ENCODE peak calls at places on chromosomes 4 and X, in six cellular contexts. A, M, R, F, L and D are unnamed samples. For H3K36me3, the result is how much of the 10 kb centered on the place peaks cover.

GRCh38 chr4:139171878-139172691 is 4.9 kb downstream of the ELF2 start:
- DNase-seq in A (no peak), M (no peak), R (no peak), F (no peak), L (no peak), D (no peak)

GRCh38 chr4:14294611-14295010 is 667.1 kb upstream of the BOD1L1 start:
- DNase-seq in A (no peak), M (no peak), R (no peak), F (no peak), L (no peak), D (no peak)

GRCh38 chrX:145405012-145405411 is 157.7 kb downstream of the SPANXN1 start:
- DNase-seq in A (no peak), M (peak), R (peak), F (no peak), L (peak), D (no peak)

GRCh38 chrX:95764972-95765451 is 919.6 kb upstream of the DIAPH2 start:
- DNase-seq in A (no peak), M (peak), R (peak), F (no peak), L (peak), D (no peak)

GRCh38 chr4:37680089-37680488 is 6.1 kb downstream of the RELL1 start:
- DNase-seq in A (no peak), M (no peak), R (no peak), F (no peak), L (no peak), D (no peak)

GRCh38 chr4:156858071-156858470 is 113.5 kb downstream of the PDGFC start:
- DNase-seq in A (no peak), M (no peak), R (no peak), F (no peak), L (no peak), D (no peak)

GRCh38 chr4:97491856-97492255 is 651.4 kb downstream of the STPG2 start:
- DNase-seq in A (no peak), M (no peak), R (no peak), F (no peak), L (no peak), D (no peak)

GRCh38 chr4:108116423-108117168 is 52.1 kb downstream of the LEF1 start:
- DNase-seq in A (no peak), M (peak), R (no peak), F (no peak), L (no peak), D (no peak)

GRCh38 chr4:111806331-111806730 is 338.9 kb upstream of the FAM241A start:
- DNase-seq in A (no peak), M (no peak), R (no peak), F (no peak), L (peak), D (no peak)

GRCh38 chr4:85762204-85762884 is 287.4 kb downstream of the ARHGAP24 start:
- DNase-seq in A (peak), M (no peak), R (no peak), F (no peak), L (no peak), D (no peak)

GRCh38 chrX:13028871-13029336 is 15.5 kb downstream of the FAM9C start:
- DNase-seq in A (no peak), M (no peak), R (no peak), F (no peak), L (no peak), D (no peak)

GRCh38 chr4:101157415-101158135 is 189.8 kb downstream of the PPP3CA start:
- DNase-seq in A (no peak), M (no peak), R (no peak), F (no peak), L (no peak), D (no peak)

GRCh38 chr4:5084911-5085475 is 33.7 kb downstream of the STK32B start:
- DNase-seq in A (no peak), M (no peak), R (no peak), F (no peak), L (no peak), D (no peak)

GRCh38 chrX:153764786-153765137 is 713 bp downstream of the PLXNB3 start:
- DNase-seq in A (no peak), M (no peak), R (no peak), F (no peak), L (no peak), D (peak)

GRCh38 chr4:90127223-90127705 is at the start of gene CCSER1:
- DNase-seq in A (peak), M (no peak), R (peak), F (no peak), L (peak), D (peak)

GRCh38 chr4:181770971-181771370 is 472.2 kb upstream of the TENM3 start:
- DNase-seq in A (no peak), M (no peak), R (no peak), F (no peak), L (no peak), D (no peak)

GRCh38 chr4:73257995-73258667 is 467 bp downstream of the ANKRD17 start:
- DNase-seq in A (peak), M (peak), R (peak), F (no peak), L (peak), D (no peak)

GRCh38 chr4:148300877-148301276 is 141.3 kb downstream of the NR3C2 start:
- DNase-seq in A (no peak), M (peak), R (no peak), F (no peak), L (no peak), D (no peak)

GRCh38 chr4:6225469-6225868 is 25.1 kb upstream of the JAKMIP1 start:
- DNase-seq in A (no peak), M (peak), R (no peak), F (no peak), L (no peak), D (no peak)

GRCh38 chr4:158121203-158121586 is 51.6 kb downstream of the GASK1B start:
- DNase-seq in A (peak), M (no peak), R (peak), F (peak), L (no peak), D (no peak)

GRCh38 chr4:41455215-41455614 is 82.7 kb upstream of the LIMCH1 start:
- DNase-seq in A (no peak), M (no peak), R (no peak), F (no peak), L (no peak), D (no peak)

GRCh38 chr4:70844180-70844579 is 4.5 kb upstream of the GRSF1 start:
- DNase-seq in A (no peak), M (no peak), R (no peak), F (no peak), L (no peak), D (no peak)

GRCh38 chrX:16484338-16484737 is 165.6 kb upstream of the S100G start:
- DNase-seq in A (no peak), M (no peak), R (no peak), F (peak), L (no peak), D (peak)

GRCh38 chrX:9746148-9746880 is 19.3 kb downstream of the GPR143 start:
- DNase-seq in A (no peak), M (no peak), R (no peak), F (no peak), L (no peak), D (no peak)

GRCh38 chr4:111630705-111631104 is 514.5 kb upstream of the FAM241A start:
- DNase-seq in A (no peak), M (peak), R (no peak), F (no peak), L (no peak), D (no peak)

GRCh38 chr4:26130173-26130572 is 190.6 kb upstream of the RBPJ start:
- DNase-seq in A (no peak), M (no peak), R (no peak), F (no peak), L (no peak), D (no peak)

GRCh38 chrX:148501121-148502066 is 977 bp downstream of the AFF2 start:
- DNase-seq in A (no peak), M (peak), R (no peak), F (no peak), L (peak), D (peak)

GRCh38 chrX:148495156-148495555 is 5.3 kb upstream of the AFF2 start:
- DNase-seq in A (no peak), M (no peak), R (no peak), F (no peak), L (no peak), D (no peak)

GRCh38 chrX:148500428-148501120 is at the start of gene AFF2:
- DNase-seq in A (no peak), M (peak), R (peak), F (no peak), L (peak), D (peak)

GRCh38 chrX:148499638-148500427 is 584 bp upstream of the AFF2 start:
- DNase-seq in A (no peak), M (no peak), R (no peak), F (no peak), L (no peak), D (no peak)

GRCh38 chrX:148498067-148498466 is 2.4 kb upstream of the AFF2 start:
- DNase-seq in A (no peak), M (no peak), R (no peak), F (no peak), L (no peak), D (no peak)
- H3K4me3 ChIP-seq in A (no peak), M (no peak), R (no peak), F (no peak), L (no peak), D (no peak)

GRCh38 chr4:153620352-153620751 is 63.7 kb upstream of the TLR2 start:
- DNase-seq in A (no peak), M (no peak), R (no peak), F (peak), L (no peak), D (no peak)
- H3K36me3 ChIP-seq in A (under half), M (half or more), R (half or more), F (under half), L (under half), D (under half)

GRCh38 chrX:38515291-38515690 is 46.1 kb upstream of the TSPAN7 start:
- DNase-seq in A (no peak), M (no peak), R (no peak), F (no peak), L (no peak), D (no peak)
- H3K4me3 ChIP-seq in A (no peak), M (no peak), R (no peak), F (no peak), L (no peak), D (no peak)

DNA sequence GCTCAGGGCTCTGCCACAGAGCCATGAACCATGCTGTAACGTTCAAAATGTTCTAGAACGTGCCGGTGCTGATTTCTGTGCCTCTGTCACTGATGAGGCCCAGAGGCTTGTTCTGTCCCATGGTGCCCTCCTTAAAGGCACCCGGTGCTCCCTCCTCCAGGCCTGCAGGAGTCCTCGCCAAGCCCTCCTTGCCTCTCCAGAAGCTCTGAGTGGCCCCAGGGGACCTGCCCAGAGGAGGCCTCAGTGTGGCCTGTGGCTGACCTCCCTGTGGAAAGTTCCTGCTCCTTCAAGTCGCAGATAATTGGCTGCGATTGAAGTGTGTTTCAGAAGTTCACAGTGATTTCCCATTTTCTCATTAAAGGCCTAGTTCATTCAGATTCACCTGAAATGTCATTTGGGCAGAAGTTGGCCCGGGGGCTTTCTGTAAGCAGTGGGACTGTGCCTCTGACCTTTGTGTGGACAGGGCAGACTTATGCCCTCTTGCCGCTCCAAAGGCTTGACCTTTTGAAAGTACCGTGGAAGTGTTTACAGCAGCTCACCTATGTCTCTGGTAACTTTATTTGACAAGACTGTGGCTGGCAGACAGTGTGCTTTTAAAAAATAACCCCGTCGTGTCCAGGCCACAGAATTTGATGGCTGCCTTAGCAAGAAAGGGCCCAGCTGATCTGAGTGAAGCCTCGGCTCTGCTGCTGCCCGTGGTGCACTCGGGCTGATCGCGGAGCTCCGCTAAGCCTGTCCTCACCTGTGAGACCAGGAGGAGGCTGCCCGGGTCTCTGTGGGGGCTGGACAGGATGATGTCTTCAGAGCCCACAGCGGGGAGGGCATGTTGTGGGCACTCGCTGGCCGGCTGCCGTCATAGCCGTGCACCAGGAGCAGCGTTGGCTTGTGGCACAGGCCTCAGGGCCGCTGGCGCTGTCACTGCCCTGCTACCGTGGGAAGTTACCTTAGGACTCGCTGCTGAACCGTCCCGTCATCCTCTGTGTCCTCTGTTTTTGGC is 25.3 kb downstream of the TRMT44 start:
- DNase-seq in A (no peak), M (no peak), R (no peak), F (no peak), L (no peak), D (no peak)
- H3K36me3 ChIP-seq in A (under half), M (half or more), R (half or more), F (under half), L (half or more), D (under half)

DNA sequence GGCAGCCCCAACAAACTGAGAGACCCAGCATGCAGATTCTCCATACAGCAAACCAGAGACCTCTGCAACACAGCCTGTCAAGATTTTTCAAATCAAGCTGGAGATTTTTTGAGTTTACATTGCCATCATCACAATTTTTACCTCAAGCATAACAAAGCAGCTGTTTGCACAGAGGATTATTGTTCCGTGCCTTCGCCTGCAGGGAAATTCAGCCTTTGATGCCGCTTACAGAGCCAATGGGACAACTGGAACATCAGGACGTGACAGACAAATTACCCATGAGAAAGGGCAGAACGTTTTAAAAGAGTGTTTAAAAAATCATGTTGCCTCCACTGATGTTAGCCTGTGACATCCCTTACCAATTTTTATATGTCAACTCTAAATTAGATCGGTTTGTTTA is 363.7 kb downstream of the FBXW7 start:
- DNase-seq in A (no peak), M (no peak), R (no peak), F (no peak), L (no peak), D (no peak)
- H3K4me3 ChIP-seq in A (no peak), M (no peak), R (no peak), F (no peak), L (no peak), D (no peak)

GRCh38 chrX:45767021-45767491 is 566.4 kb upstream of the DIPK2B start:
- DNase-seq in A (no peak), M (no peak), R (no peak), F (no peak), L (no peak), D (no peak)
- H3K36me3 ChIP-seq in A (under half), M (under half), R (under half), F (under half), L (under half), D (under half)

DNA sequence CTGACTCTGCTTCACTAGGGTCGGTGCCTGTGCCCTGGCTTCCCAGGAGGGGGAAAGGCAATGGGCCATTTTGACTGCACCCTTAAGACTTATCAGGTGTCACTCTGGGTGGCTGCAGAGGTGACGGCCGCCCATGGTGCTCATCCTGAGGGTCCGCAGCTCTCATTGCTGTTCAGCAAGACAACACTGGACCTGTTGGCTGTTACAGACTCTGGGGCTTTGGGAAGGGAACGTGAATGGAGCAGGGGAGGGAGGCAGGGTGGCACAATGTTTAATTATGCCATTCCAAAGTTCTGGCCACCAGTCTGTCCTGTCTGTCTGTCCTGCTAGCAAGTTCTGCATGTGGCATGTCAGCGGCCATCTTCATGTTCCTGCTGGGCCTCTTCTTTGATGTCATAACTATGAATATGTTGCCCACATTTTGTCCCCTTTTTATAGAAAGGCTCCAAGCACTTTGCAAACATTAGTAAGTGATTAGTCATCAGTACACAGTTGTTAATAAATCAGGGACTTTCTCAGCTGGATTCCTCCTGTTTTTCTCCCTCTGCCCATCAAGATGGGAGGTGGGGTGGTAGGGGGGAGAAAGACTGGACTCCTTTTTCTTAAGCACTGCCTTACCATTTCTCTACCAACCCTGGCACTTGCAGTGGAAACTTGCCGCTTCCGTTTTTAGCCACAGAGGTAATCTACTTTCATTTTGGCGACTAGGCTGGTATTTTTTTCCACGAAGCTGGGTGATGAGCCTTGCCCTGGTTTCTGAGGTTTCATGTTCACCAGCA is 88.7 kb upstream of the TRIM2 start:
- DNase-seq in A (no peak), M (peak), R (no peak), F (peak), L (no peak), D (peak)
- H3K4me3 ChIP-seq in A (peak), M (peak), R (peak), F (peak), L (no peak), D (no peak)

DNA sequence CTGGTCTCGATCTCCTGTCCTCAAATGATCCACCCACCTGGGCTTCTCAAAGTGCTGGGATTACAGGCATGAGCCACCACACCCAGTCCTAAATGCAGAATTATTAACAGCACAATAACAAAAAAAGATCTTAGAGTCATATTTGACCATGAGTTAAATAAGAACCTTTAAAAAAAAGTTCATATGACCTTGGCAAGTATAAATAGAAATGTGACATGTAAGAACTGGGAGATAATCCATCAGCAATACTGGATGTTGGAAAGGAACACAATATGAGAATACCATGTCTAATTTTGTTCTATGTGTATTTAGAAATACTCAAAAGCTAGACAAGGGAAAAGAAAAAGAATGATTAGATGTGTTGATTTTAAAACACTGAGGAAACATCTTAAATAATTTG is 231.6 kb downstream of the RAPGEF2 start:
- DNase-seq in A (no peak), M (no peak), R (no peak), F (no peak), L (no peak), D (no peak)
- H3K36me3 ChIP-seq in A (under half), M (under half), R (half or more), F (under half), L (under half), D (under half)

GRCh38 chrX:132858018-132858417 is 100.4 kb downstream of the HS6ST2 start:
- DNase-seq in A (no peak), M (no peak), R (no peak), F (no peak), L (no peak), D (no peak)

GRCh38 chrX:132861076-132861475 is 97.4 kb downstream of the HS6ST2 start:
- DNase-seq in A (no peak), M (no peak), R (no peak), F (no peak), L (no peak), D (no peak)

GRCh38 chrX:132860200-132860599 is 98.2 kb downstream of the HS6ST2 start:
- DNase-seq in A (no peak), M (no peak), R (no peak), F (no peak), L (no peak), D (no peak)

GRCh38 chrX:132853040-132853439 is 105.4 kb downstream of the HS6ST2 start:
- DNase-seq in A (no peak), M (no peak), R (no peak), F (no peak), L (no peak), D (no peak)

GRCh38 chrX:132855760-132856341 is 102.6 kb downstream of the HS6ST2 start:
- DNase-seq in A (no peak), M (no peak), R (no peak), F (no peak), L (no peak), D (no peak)
- H3K4me3 ChIP-seq in A (no peak), M (no peak), R (no peak), F (no peak), L (no peak), D (no peak)

DNA sequence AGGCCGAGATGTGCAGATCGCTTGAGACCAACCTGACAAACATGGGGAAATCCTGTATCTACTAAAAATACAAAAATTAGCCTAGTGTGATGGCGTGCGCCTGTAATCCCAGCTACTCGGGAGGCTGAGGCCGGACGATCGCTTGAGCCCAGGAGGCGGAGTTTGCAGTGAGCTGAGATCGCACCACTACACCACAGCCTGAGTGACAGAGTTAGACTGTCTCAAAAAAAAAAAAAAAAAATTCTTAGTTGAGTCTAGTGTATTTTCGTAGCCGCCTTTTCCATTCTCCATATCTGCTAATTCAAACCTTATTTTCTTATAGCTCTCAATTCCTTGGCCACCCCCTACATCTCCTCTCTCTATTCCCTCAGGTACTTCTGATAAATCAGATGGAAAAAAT is 978 bp downstream of the POLR2B start:
- DNase-seq in A (no peak), M (peak), R (no peak), F (no peak), L (peak), D (no peak)
- H3K36me3 ChIP-seq in A (under half), M (half or more), R (under half), F (under half), L (under half), D (under half)